ENCODE peak calls at places on chromosomes 13 and 19, in five cellular contexts. N is left cardiac atrium, V is NT2/D1, H is D721Med, S is DMS 273 treated with DMSO at 0.1 percent for 48 hours. Y is an unnamed sample.

GRCh38 chr13:20197361-20197834 is 4.7 kb upstream of the GJB2 start:
- DNase-seq in N (no peak), V (no peak), H (no peak), S (no peak), Y (peak)

GRCh38 chr19:47230122-47230920 is 678 bp downstream of the BBC3 start:
- DNase-seq in N (peak), V (no peak), H (no peak), S (no peak), Y (no peak)

GRCh38 chr13:33228645-33229445 is 56.7 kb downstream of the STARD13 start:
- DNase-seq in N (no peak), V (no peak), H (no peak), S (no peak), Y (no peak)

GRCh38 chr19:916645-917322 is 349 bp upstream of the KISS1R start:
- DNase-seq in N (no peak), V (no peak), H (no peak), S (no peak), Y (no peak)

GRCh38 chr13:54185101-54185500 is 1156.5 kb downstream of the OLFM4 start:
- DNase-seq in N (no peak), V (no peak), H (no peak), S (no peak), Y (no peak)

GRCh38 chr19:32876236-32876918 is 6.8 kb upstream of the SLC7A9 start:
- DNase-seq in N (no peak), V (no peak), H (no peak), S (no peak), Y (no peak)

GRCh38 chr19:11420429-11420893 is 1.3 kb upstream of the RGL3 start:
- DNase-seq in N (peak), V (no peak), H (no peak), S (no peak), Y (no peak)

GRCh38 chr19:9175326-9175725 is 3.5 kb upstream of the OR7D2 start:
- DNase-seq in N (no peak), V (no peak), H (no peak), S (no peak), Y (no peak)

GRCh38 chr13:104143760-104144406 is 1077.7 kb upstream of the SLC10A2 start:
- DNase-seq in N (no peak), V (peak), H (no peak), S (no peak), Y (no peak)

GRCh38 chr19:6393982-6394412 is 1.0 kb upstream of the GTF2F1 start:
- DNase-seq in N (no peak), V (no peak), H (no peak), S (no peak), Y (no peak)

GRCh38 chr13:74576504-74576903 is 442.3 kb upstream of the KLF12 start:
- DNase-seq in N (no peak), V (no peak), H (no peak), S (no peak), Y (no peak)

GRCh38 chr13:38943231-38943630 is 47.4 kb downstream of the STOML3 start:
- DNase-seq in N (no peak), V (no peak), H (no peak), S (no peak), Y (no peak)

GRCh38 chr19:37466277-37466797 is 907 bp downstream of the ZNF569 start:
- DNase-seq in N (no peak), V (no peak), H (no peak), S (no peak), Y (no peak)

GRCh38 chr13:99991013-99991805 is 9.6 kb downstream of the ZIC2 start:
- DNase-seq in N (no peak), V (no peak), H (no peak), S (no peak), Y (no peak)

GRCh38 chr19:5799247-5800241 is 5.3 kb upstream of the NRTN start:
- DNase-seq in N (peak), V (no peak), H (peak), S (no peak), Y (no peak)

GRCh38 chr19:18736415-18737336 is 53.2 kb downstream of the CRTC1 start:
- DNase-seq in N (no peak), V (no peak), H (no peak), S (no peak), Y (no peak)